ENCODE peak calls at places on chromosomes 7 and 10, in eight cellular contexts. E, B, A, F, M, J, Q and K are unnamed samples.

GRCh38 chr10:4717670-4718069 is 108.3 kb upstream of the AKR1E2 start:
- DNase-seq in E (no peak), B (no peak), A (no peak), F (no peak), M (no peak), J (no peak), Q (no peak), K (no peak)

GRCh38 chr10:113953505-113954272 is 90.0 kb upstream of the ADRB1 start:
- DNase-seq in E (no peak), B (no peak), A (no peak), F (no peak), M (no peak), J (peak), Q (no peak), K (no peak)

GRCh38 chr10:93063977-93064660 is 3.5 kb downstream of the CYP26C1 start:
- DNase-seq in E (no peak), B (no peak), A (no peak), F (no peak), M (no peak), J (no peak), Q (no peak), K (no peak)

GRCh38 chr10:14163374-14164125 is 167.2 kb downstream of the FRMD4A start:
- DNase-seq in E (no peak), B (no peak), A (no peak), F (no peak), M (no peak), J (no peak), Q (no peak), K (no peak)

GRCh38 chr10:72794260-72794659 is 99.3 kb upstream of the OIT3 start:
- DNase-seq in E (no peak), B (no peak), A (peak), F (no peak), M (no peak), J (peak), Q (no peak), K (no peak)

GRCh38 chr7:157459966-157460365 is 123.2 kb downstream of the DNAJB6 start:
- DNase-seq in E (no peak), B (no peak), A (no peak), F (peak), M (no peak), J (no peak), Q (no peak), K (no peak)

GRCh38 chr10:111840546-111840945 is 343.0 kb downstream of the GPAM start:
- DNase-seq in E (no peak), B (no peak), A (no peak), F (no peak), M (no peak), J (no peak), Q (no peak), K (no peak)

GRCh38 chr10:59631237-59631636 is 78.4 kb downstream of the SLC16A9 start:
- DNase-seq in E (no peak), B (no peak), A (no peak), F (no peak), M (no peak), J (no peak), Q (no peak), K (no peak)

GRCh38 chr10:66746711-66747110 is 179.1 kb upstream of the LRRTM3 start:
- DNase-seq in E (no peak), B (no peak), A (no peak), F (no peak), M (no peak), J (no peak), Q (no peak), K (no peak)
- H3K27ac ChIP-seq in E (no peak), B (no peak), A (no peak), F (no peak), M (no peak), J (no peak), Q (no peak), K (no peak)

GRCh38 chr10:3071405-3072198 is 4.3 kb downstream of the PFKP start:
- DNase-seq in E (no peak), B (no peak), A (peak), F (no peak), M (no peak), J (no peak), Q (no peak), K (no peak)
- TF ChIP-seq EP300 in E (no peak), B (no peak), A (no peak), F (no peak), M (no peak), J (no peak), Q (no peak), K (no peak)

GRCh38 chr7:130491841-130492518 is at the start of gene MEST:
- DNase-seq in E (no peak), B (no peak), A (no peak), F (no peak), M (no peak), J (no peak), Q (no peak), K (peak)
- TF ChIP-seq POLR2A in E (no peak), B (no peak), A (no peak), F (no peak), M (no peak), J (no peak), Q (no peak), K (no peak)

GRCh38 chr10:33010132-33011037 is 52.4 kb upstream of the ITGB1 start:
- DNase-seq in E (no peak), B (no peak), A (peak), F (no peak), M (no peak), J (peak), Q (no peak), K (no peak)
- H3K27ac ChIP-seq in E (no peak), B (no peak), A (peak), F (no peak), M (no peak), J (no peak), Q (no peak), K (no peak)

GRCh38 chr7:121001932-121002754 is 13.6 kb downstream of the CPED1 start:
- DNase-seq in E (no peak), B (no peak), A (no peak), F (no peak), M (no peak), J (no peak), Q (no peak), K (no peak)

GRCh38 chr7:121003986-121004685 is 15.6 kb downstream of the CPED1 start:
- DNase-seq in E (peak), B (no peak), A (no peak), F (no peak), M (peak), J (no peak), Q (no peak), K (peak)

GRCh38 chr7:121002755-121003114 is 14.2 kb downstream of the CPED1 start:
- DNase-seq in E (no peak), B (no peak), A (no peak), F (no peak), M (no peak), J (no peak), Q (no peak), K (no peak)

GRCh38 chr7:121006731-121007315 is 18.3 kb downstream of the CPED1 start:
- DNase-seq in E (no peak), B (no peak), A (no peak), F (no peak), M (no peak), J (no peak), Q (no peak), K (no peak)

GRCh38 chr7:121005996-121006565 is 17.6 kb downstream of the CPED1 start:
- DNase-seq in E (no peak), B (no peak), A (no peak), F (no peak), M (no peak), J (no peak), Q (no peak), K (no peak)
- TF ChIP-seq EP300 in E (no peak), B (no peak), A (no peak), F (no peak), M (no peak), J (no peak), Q (no peak), K (no peak)